ENCODE peak calls at places on chromosomes 5 and 9, in nine cellular contexts. G, H, Z, D, P, J, K, S and U are unnamed samples.

GRCh38 chr9:132857601-132858342 is 20.3 kb downstream of the AK8 start:
- DNase-seq in S (no peak), K (peak), J (peak), P (no peak), H (no peak), D (peak), Z (no peak), G (no peak), U (no peak)

GRCh38 chr9:34046784-34047379 is 1.8 kb downstream of the UBAP2 start:
- DNase-seq in G (peak), P (no peak), H (peak), S (no peak), D (peak), J (no peak), Z (peak), K (no peak), U (no peak)

GRCh38 chr5:96509721-96510383 is 76.8 kb upstream of the PCSK1 start:
- DNase-seq in S (no peak), H (no peak), J (peak), Z (peak), P (no peak), D (peak), G (no peak), K (peak), U (no peak)

GRCh38 chr9:21994996-21995651 is 533 bp downstream of the CDKN2B-AS1 start:
- DNase-seq in J (peak), Z (peak), G (peak), D (peak), P (peak), S (peak), H (peak), K (peak), U (peak)

GRCh38 chr5:40570408-40571129 is 109.1 kb upstream of the PTGER4 start:
- DNase-seq in H (no peak), J (peak), Z (peak), D (peak), P (no peak), G (no peak), S (no peak), K (peak), U (no peak)

GRCh38 chr5:65120371-65120967 is 351.7 kb downstream of the CWC27 start:
- DNase-seq in P (no peak), J (no peak), H (no peak), K (no peak), S (peak), D (no peak), G (no peak), Z (no peak), U (no peak)

GRCh38 chr9:12933957-12934356 is 159.1 kb downstream of the LURAP1L start:
- DNase-seq in Z (peak), J (no peak), K (peak), G (peak), D (peak), H (no peak), P (no peak), S (no peak), U (no peak)

GRCh38 chr9:134707031-134707680 is 65.6 kb downstream of the COL5A1 start:
- DNase-seq in H (no peak), K (no peak), G (no peak), D (peak), S (peak), J (peak), P (no peak), Z (peak), U (peak)

GRCh38 chr9:121709798-121710197 is 58.4 kb downstream of the DAB2IP start:
- DNase-seq in J (no peak), K (no peak), G (no peak), P (no peak), S (peak), H (no peak), D (no peak), Z (no peak), U (peak)

GRCh38 chr9:33263131-33263935 is 1.2 kb downstream of the BAG1 start:
- DNase-seq in D (peak), H (peak), G (peak), K (peak), S (peak), J (peak), Z (peak), P (no peak), U (no peak)

GRCh38 chr9:16100596-16101091 is 547.8 kb downstream of the CCDC171 start:
- DNase-seq in K (peak), S (no peak), Z (no peak), D (peak), G (peak), P (no peak), H (peak), J (peak), U (no peak)

GRCh38 chr5:68682400-68683152 is 411.2 kb upstream of the SLC30A5 start:
- DNase-seq in S (peak), Z (no peak), P (no peak), D (no peak), J (no peak), K (no peak), G (no peak), H (no peak), U (no peak)

GRCh38 chr9:138074516-138074915 is 196.9 kb downstream of the CACNA1B start:
- DNase-seq in S (no peak), H (no peak), K (no peak), G (no peak), J (no peak), D (no peak), Z (no peak), P (no peak), U (no peak)

GRCh38 chr9:38417003-38417965 is 7.0 kb downstream of the IGFBPL1 start:
- DNase-seq in J (no peak), S (peak), D (no peak), K (peak), P (no peak), Z (peak), H (peak), G (peak), U (no peak)

GRCh38 chr9:120541921-120542320 is 38.0 kb downstream of the CDK5RAP2 start:
- DNase-seq in G (no peak), D (no peak), Z (no peak), P (no peak), J (no peak), S (no peak), K (no peak), H (no peak), U (no peak)